ENCODE peak calls at places on chromosomes 11 and 22, in four cellular contexts. U, B, P and A are unnamed samples.

GRCh38 chr11:15379483-15379882 is 264.8 kb downstream of the INSC start:
- DNase-seq in P (no peak), U (no peak), B (no peak), A (no peak)

GRCh38 chr11:36238881-36239280 is 50.3 kb downstream of the COMMD9 start:
- DNase-seq in P (no peak), B (no peak), U (no peak), A (no peak)

GRCh38 chr22:46287873-46288751 is 8.6 kb upstream of the GTSE1 start:
- DNase-seq in P (no peak), B (no peak), U (no peak), A (peak)

GRCh38 chr11:120172054-120172881 is 34.4 kb upstream of the TRIM29 start:
- DNase-seq in B (peak), P (no peak), U (no peak), A (peak)

GRCh38 chr11:117427356-117427874 is 99.8 kb downstream of the CEP164 start:
- DNase-seq in U (no peak), P (no peak), B (no peak), A (no peak)

GRCh38 chr22:47089796-47090460 is 327.5 kb downstream of the TBC1D22A start:
- DNase-seq in P (no peak), B (no peak), U (no peak), A (no peak)

GRCh38 chr11:114208371-114208770 is 87.8 kb upstream of the NNMT start:
- DNase-seq in P (no peak), B (no peak), U (peak), A (peak)

GRCh38 chr22:40414838-40415505 is 44.6 kb downstream of the SGSM3 start:
- DNase-seq in U (no peak), P (no peak), B (no peak), A (no peak)

GRCh38 chr22:22800716-22801115 is 86.9 kb upstream of the IGLL5 start:
- DNase-seq in U (no peak), P (no peak), B (no peak), A (no peak)

GRCh38 chr11:62269654-62270278 is at the start of gene SCGB2A2:
- DNase-seq in B (no peak), P (peak), U (no peak), A (no peak)

GRCh38 chr22:49959782-49960158 is 802 bp upstream of the PIM3 start:
- DNase-seq in P (no peak), B (no peak), U (no peak), A (no peak)

GRCh38 chr11:70105755-70106571 is 27.8 kb downstream of the ANO1 start:
- DNase-seq in B (no peak), U (no peak), P (no peak), A (no peak)

GRCh38 chr11:17613428-17613962 is 66.4 kb downstream of the OTOG start:
- DNase-seq in B (no peak), P (no peak), U (no peak), A (no peak)

GRCh38 chr22:31575190-31575589 is 78.9 kb downstream of the SFI1 start:
- DNase-seq in P (no peak), U (no peak), B (no peak), A (no peak)

GRCh38 chr11:69000831-69001245 is 12.2 kb downstream of the MRGPRF start:
- DNase-seq in B (peak), U (no peak), P (no peak), A (no peak)

GRCh38 chr11:10511046-10511711 is 29.8 kb downstream of the RNF141 start:
- DNase-seq in P (no peak), U (no peak), B (no peak), A (no peak)

GRCh38 chr11:47379317-47379716 is 970 bp upstream of the SPI1 start:
- DNase-seq in P (no peak), U (no peak), B (no peak), A (no peak)

GRCh38 chr22:33853200-33854097 is 66.8 kb downstream of the LARGE1 start:
- DNase-seq in B (peak), P (peak), U (no peak), A (no peak)

GRCh38 chr22:28629420-28630184 is 50.0 kb downstream of the TTC28 start:
- DNase-seq in U (no peak), P (no peak), B (no peak), A (no peak)

GRCh38 chr11:68956142-68956541 is 24.6 kb downstream of the MRGPRD start:
- DNase-seq in U (peak), B (no peak), P (no peak), A (no peak)

GRCh38 chr11:16469968-16470367 is 113.6 kb upstream of the SOX6 start:
- DNase-seq in P (no peak), B (no peak), U (no peak), A (no peak)

GRCh38 chr22:27668828-27669797 is 132.4 kb downstream of the MN1 start:
- DNase-seq in P (no peak), B (no peak), U (no peak), A (no peak)

GRCh38 chr11:103644676-103645075 is 391.8 kb upstream of the DDI1 start:
- DNase-seq in U (no peak), P (no peak), B (no peak), A (no peak)

GRCh38 chr11:121351089-121351488 is 58.5 kb downstream of the SC5D start:
- DNase-seq in P (no peak), U (no peak), B (peak), A (no peak)

GRCh38 chr11:121762820-121763219 is 310.1 kb upstream of the SORL1-AS1 start:
- DNase-seq in B (no peak), U (no peak), P (no peak), A (no peak)

GRCh38 chr22:23750374-23750743 is 553 bp downstream of the ZNF70 start:
- DNase-seq in P (no peak), B (no peak), U (no peak), A (no peak)

GRCh38 chr11:63022422-63022821 is 6.8 kb upstream of the SLC22A8 start:
- DNase-seq in U (no peak), B (no peak), P (no peak), A (no peak)

GRCh38 chr11:12259956-12260355 is 117.4 kb upstream of the PARVA start:
- DNase-seq in P (no peak), U (no peak), B (no peak), A (no peak)

GRCh38 chr11:46977038-46977818 is 40.7 kb downstream of the CSTPP1 start:
- DNase-seq in U (no peak), P (no peak), B (no peak), A (no peak)

GRCh38 chr11:132969892-132970291 is 562.4 kb downstream of the OPCML start:
- DNase-seq in P (no peak), U (no peak), B (no peak), A (no peak)

GRCh38 chr22:36641902-36642640 is 61.5 kb downstream of the CACNG2 start:
- DNase-seq in P (peak), U (no peak), B (peak), A (no peak)

GRCh38 chr22:35915477-35916013 is 113.1 kb downstream of the RBFOX2 start:
- DNase-seq in U (no peak), P (no peak), B (peak), A (no peak)

GRCh38 chr11:117045196-117045595 is 53.0 kb downstream of the SIK3 start:
- DNase-seq in P (no peak), U (no peak), B (peak), A (no peak)